ENCODE peak calls at places on chromosomes 7 and 10, in seven cellular contexts. M is adrenal gland, J is ascending aorta, K is activated T-cell treated with anti-CD3 and anti-CD28 coated beads for 1 hour, I is germinal center, N is GM10248, S is NCI-H1092. T is an unnamed sample.

GRCh38 chr7:131511071-131511470 is 45.4 kb downstream of the PODXL start:
- DNase-seq in M (no peak), K (no peak), I (no peak), J (no peak), S (no peak), N (no peak), T (no peak)

GRCh38 chr7:129768614-129769399 is 157.3 kb downstream of the NRF1 start:
- DNase-seq in N (no peak), I (no peak), S (peak; percentile 88), J (no peak), K (no peak), M (no peak), T (no peak)

GRCh38 chr7:82079527-82079926 is 309.7 kb upstream of the HGF start:
- DNase-seq in J (no peak), I (no peak), N (no peak), S (no peak), K (no peak), M (no peak), T (no peak)

GRCh38 chr10:118840071-118840775 is 85.5 kb upstream of the CACUL1 start:
- DNase-seq in K (no peak), S (no peak), M (no peak), N (no peak), I (no peak), J (no peak), T (no peak)

GRCh38 chr7:28725045-28725630 is 233.0 kb downstream of the TRIL start:
- DNase-seq in K (no peak), S (no peak), N (no peak), M (no peak), J (no peak), I (no peak), T (no peak)

GRCh38 chr10:78910886-78911285 is 157.9 kb upstream of the ZMIZ1 start:
- DNase-seq in K (no peak), S (no peak), M (no peak), I (no peak), J (no peak), N (no peak), T (no peak)

GRCh38 chr10:59829601-59830000 is 76.3 kb upstream of the MRLN start:
- DNase-seq in K (no peak), J (no peak), I (no peak), N (peak; percentile 10), S (no peak), M (no peak), T (no peak)

GRCh38 chr7:31883761-31884164 is 186.4 kb downstream of the PDE1C start:
- DNase-seq in S (no peak), J (no peak), I (no peak), N (peak; percentile 13), K (no peak), M (peak; percentile 11), T (no peak)

GRCh38 chr7:151769189-151769821 is 107.6 kb downstream of the PRKAG2 start:
- DNase-seq in J (no peak), M (no peak), I (no peak), N (peak; percentile 51), S (no peak), K (peak; percentile 12), T (peak; percentile 34)

GRCh38 chr10:131569851-131570715 is 258.6 kb upstream of the TCERG1L start:
- DNase-seq in M (no peak), S (no peak), J (no peak), I (no peak), K (no peak), N (no peak), T (no peak)

GRCh38 chr7:102991077-102991539 is 78.3 kb downstream of the LRRC17 start:
- DNase-seq in S (no peak), K (no peak), N (no peak), I (no peak), J (no peak), M (no peak), T (no peak)

GRCh38 chr10:110344622-110345021 is 39.9 kb upstream of the SMNDC1 start:
- DNase-seq in M (no peak), S (peak; percentile 51), K (no peak), J (no peak), I (no peak), N (no peak), T (no peak)

GRCh38 chr7:141381794-141382453 is 169.3 kb upstream of the AGK start:
- DNase-seq in J (no peak), N (no peak), S (peak; percentile 73), K (no peak), I (no peak), M (no peak), T (no peak)

GRCh38 chr7:114302858-114303257 is 111.8 kb upstream of the FOXP2 start:
- DNase-seq in M (no peak), N (no peak), K (no peak), I (no peak), J (no peak), S (no peak), T (no peak)

GRCh38 chr7:114825423-114825951 is 96.4 kb upstream of the MDFIC start:
- DNase-seq in K (no peak), M (no peak), J (no peak), I (no peak), N (no peak), S (no peak), T (no peak)

GRCh38 chr10:30736685-30737232 is 107.2 kb upstream of the LYZL2 start:
- DNase-seq in M (no peak), K (no peak), N (peak; percentile 41), J (peak; percentile 58), I (no peak), S (no peak), T (no peak)

GRCh38 chr7:26398436-26399308 is 107.0 kb downstream of the SNX10 start:
- DNase-seq in I (peak; percentile 85), K (no peak), N (peak; percentile 87), J (no peak), S (peak; percentile 47), M (peak; percentile 81), T (no peak)

GRCh38 chr7:129698516-129699418 is 87.2 kb downstream of the NRF1 start:
- DNase-seq in N (no peak), J (no peak), I (no peak), S (no peak), K (no peak), M (no peak), T (no peak)

GRCh38 chr7:29177963-29178612 is 16.5 kb upstream of the CHN2 start:
- DNase-seq in K (no peak), J (peak; percentile 33), N (no peak), M (peak; percentile 69), I (no peak), S (no peak), T (no peak)

GRCh38 chr7:74349621-74350020 is 60.4 kb downstream of the CLIP2 start:
- DNase-seq in M (no peak), I (no peak), N (no peak), S (no peak), K (no peak), J (no peak), T (no peak)

GRCh38 chr10:29883231-29883630 is 176.2 kb downstream of the JCAD start:
- DNase-seq in M (no peak), J (no peak), N (no peak), I (no peak), S (no peak), K (no peak), T (no peak)

GRCh38 chr7:133763241-133763640 is 363.9 kb upstream of the LRGUK start:
- DNase-seq in N (no peak), I (no peak), M (no peak), S (no peak), K (no peak), J (no peak), T (no peak)